ENCODE peak calls at places on chromosome 18, in nine cellular contexts. F, B, G, X, E, C, M, T and W are unnamed samples.

GRCh38 chr18:76805221-76805620 is 17.1 kb upstream of the ZNF236 start:
- DNase-seq in F (no peak), B (no peak), G (no peak), X (no peak), E (no peak), C (peak; percentile 32), M (no peak), T (no peak), W (no peak)

GRCh38 chr18:51936115-51936514 is 403.9 kb upstream of the DCC start:
- DNase-seq in F (no peak), B (peak; percentile 4), G (no peak), X (no peak), E (no peak), C (no peak), M (no peak), T (no peak), W (no peak)

GRCh38 chr18:33755918-33756590 is 178.0 kb downstream of the ASXL3 start:
- DNase-seq in F (no peak), B (no peak), G (peak; percentile 58), X (no peak), E (peak; percentile 63), C (peak; percentile 57), M (no peak), T (no peak), W (peak; percentile 47)

GRCh38 chr18:8615397-8616025 is 6.3 kb downstream of the RAB12 start:
- DNase-seq in F (no peak), B (no peak), G (no peak), X (no peak), E (peak; percentile 74), C (peak; percentile 92), M (peak; percentile 62), T (no peak), W (peak; percentile 93)

GRCh38 chr18:69944434-69944833 is 3.2 kb downstream of the CD226 start:
- DNase-seq in F (no peak), B (peak; percentile 40), G (no peak), X (no peak), E (no peak), C (no peak), M (no peak), T (no peak), W (no peak)

GRCh38 chr18:8851659-8852058 is 146.3 kb downstream of the MTCL1 start:
- DNase-seq in F (no peak), B (no peak), G (no peak), X (no peak), E (no peak), C (peak; percentile 12), M (no peak), T (no peak), W (no peak)

GRCh38 chr18:48053881-48054586 is 123.6 kb upstream of the SMAD2 start:
- DNase-seq in F (peak; percentile 58), B (no peak), G (peak; percentile 76), X (no peak), E (no peak), C (peak; percentile 7), M (peak; percentile 19), T (peak; percentile 40), W (no peak)

GRCh38 chr18:46650681-46651080 is 6.3 kb downstream of the LOXHD1 start:
- DNase-seq in F (no peak), B (no peak), G (no peak), X (no peak), E (peak; percentile 18), C (no peak), M (no peak), T (no peak), W (no peak)

GRCh38 chr18:58590827-58591226 is 38.1 kb downstream of the ALPK2 start:
- DNase-seq in F (no peak), B (no peak), G (no peak), X (no peak), E (no peak), C (peak; percentile 20), M (peak; percentile 30), T (no peak), W (no peak)

GRCh38 chr18:67710639-67711038 is 194.1 kb upstream of the DSEL start:
- DNase-seq in F (no peak), B (peak; percentile 72), G (no peak), X (peak; percentile 61), E (no peak), C (no peak), M (no peak), T (no peak), W (no peak)

GRCh38 chr18:66329716-66330115 is 274.2 kb downstream of the CDH19 start:
- DNase-seq in F (no peak), B (no peak), G (no peak), X (no peak), E (no peak), C (no peak), M (no peak), T (no peak), W (no peak)

GRCh38 chr18:74289137-74289536 is 2.6 kb downstream of the CYB5A start:
- DNase-seq in F (no peak), B (no peak), G (no peak), X (no peak), E (no peak), C (peak; percentile 57), M (no peak), T (no peak), W (no peak)

DNA sequence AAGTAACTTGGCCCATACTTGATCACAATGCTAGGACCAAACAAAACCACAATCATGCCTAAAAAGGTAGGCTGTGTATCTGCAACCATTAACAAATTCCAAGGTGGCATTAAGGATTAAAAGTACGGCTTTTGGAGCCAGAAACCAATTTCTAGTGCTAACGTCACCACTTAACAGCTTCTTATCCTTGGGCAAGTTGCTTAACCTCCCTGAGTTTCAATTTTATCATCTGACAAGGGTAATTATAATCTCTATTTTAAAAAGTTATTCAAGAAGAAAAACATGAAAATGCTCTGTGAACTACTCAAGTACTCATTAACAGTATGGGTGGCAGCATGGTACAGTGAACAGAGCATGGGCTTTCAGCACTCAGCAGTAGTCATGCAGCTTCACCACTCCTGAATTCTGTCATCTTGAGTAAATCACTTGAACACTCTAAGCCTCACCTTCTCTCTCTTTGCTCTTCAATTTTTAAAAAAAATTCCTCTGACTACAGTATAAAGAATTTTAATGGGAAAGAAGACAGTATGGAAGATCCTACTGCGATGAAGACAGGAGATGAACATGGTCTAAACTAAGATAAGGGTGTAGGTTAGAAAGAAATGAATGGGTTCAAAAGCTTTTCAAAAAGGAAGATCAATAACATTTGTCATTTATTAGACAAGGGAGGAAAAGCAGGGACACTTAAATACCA is 69.2 kb downstream of the SS18 start:
- DNase-seq in F (no peak), B (no peak), G (no peak), X (no peak), E (no peak), C (no peak), M (no peak), T (no peak), W (no peak)
- H3K36me3 ChIP-seq in F (peaks cover 100% of the 10 kb centered on the region), B (peaks cover 21% of the 10 kb centered on the region), G (no peaks in the 10 kb centered on the region), X (no peaks in the 10 kb centered on the region), E (peaks cover 91% of the 10 kb centered on the region), C (peaks cover 43% of the 10 kb centered on the region), M (peaks cover 84% of the 10 kb centered on the region), T (no peaks in the 10 kb centered on the region), W (peaks cover 8% of the 10 kb centered on the region)

DNA sequence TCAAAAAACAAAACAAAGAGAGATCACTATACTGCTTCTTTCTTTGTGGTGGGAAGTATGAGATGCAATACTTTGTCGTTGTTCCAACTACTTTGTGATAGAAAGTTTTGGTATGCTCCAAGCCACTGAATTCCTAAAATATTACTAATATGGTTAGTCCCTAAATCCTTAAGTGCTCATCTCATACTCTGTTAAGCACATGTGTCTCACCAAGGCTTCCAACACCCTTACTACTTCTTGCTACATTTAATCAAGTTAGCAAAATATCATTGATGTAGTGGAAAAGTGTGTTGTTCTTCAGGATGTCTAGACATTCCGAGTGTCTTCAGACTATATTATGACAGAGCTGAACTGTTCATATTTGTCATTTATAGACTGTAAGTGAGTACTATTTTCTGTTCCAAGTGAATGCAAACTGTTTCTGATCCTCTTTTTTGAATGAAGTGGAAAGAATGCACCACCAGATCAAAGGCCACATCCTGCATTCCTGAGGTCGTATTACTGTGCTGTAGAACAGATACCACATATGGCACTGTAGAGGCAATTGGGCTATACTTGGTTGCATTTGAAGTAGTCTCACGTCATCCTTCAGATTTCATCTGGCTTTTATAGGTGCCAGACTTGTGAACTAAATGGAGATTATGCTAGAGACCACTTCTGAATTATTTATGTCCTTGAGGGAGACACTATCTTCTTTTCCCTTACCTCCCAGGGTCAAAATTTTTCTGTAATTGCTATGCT is 298.4 kb upstream of the ZNF521 start:
- DNase-seq in F (no peak), B (no peak), G (no peak), X (no peak), E (no peak), C (peak; percentile 87), M (no peak), T (no peak), W (peak; percentile 97)
- H3K4me3 ChIP-seq in F (no peak overlapping the region), B (no peak overlapping the region), G (no peak overlapping the region), X (no peak overlapping the region), E (no peak overlapping the region), C (no peak overlapping the region), M (no peak overlapping the region), T (no peak overlapping the region), W (no peak overlapping the region)

GRCh38 chr18:78999939-79000338 is 20.3 kb downstream of the SALL3 start:
- DNase-seq in F (no peak), B (no peak), G (no peak), X (no peak), E (no peak), C (no peak), M (no peak), T (no peak), W (no peak)
- H3K36me3 ChIP-seq in F (no peaks in the 10 kb centered on the region), B (peaks cover 34% of the 10 kb centered on the region), G (no peaks in the 10 kb centered on the region), X (no peaks in the 10 kb centered on the region), E (no peaks in the 10 kb centered on the region), C (no peaks in the 10 kb centered on the region), M (no peaks in the 10 kb centered on the region), T (no peaks in the 10 kb centered on the region), W (no peaks in the 10 kb centered on the region)

GRCh38 chr18:10025756-10026290 is 112.0 kb downstream of the VAPA start:
- DNase-seq in F (no peak), B (no peak), G (no peak), X (no peak), E (no peak), C (peak; percentile 46), M (no peak), T (no peak), W (no peak)
- H3K4me3 ChIP-seq in F (no peak overlapping the region), B (no peak overlapping the region), G (no peak overlapping the region), X (no peak overlapping the region), E (no peak overlapping the region), C (no peak overlapping the region), M (no peak overlapping the region), T (no peak overlapping the region), W (no peak overlapping the region)